ENCODE peak calls at places on chromosomes 13 and 19, in seven cellular contexts. H is K562, N is dorsolateral prefrontal cortex, J is aorta, C is body of pancreas, E is breast epithelium, P is psoas muscle. O is an unnamed sample.

GRCh38 chr19:32818536-32818935 is 51.0 kb downstream of the SLC7A9 start:
- DNase-seq in H (no peak), N (no peak), J (peak), C (no peak), E (no peak), P (no peak), O (no peak)

GRCh38 chr13:30016398-30016797 is 166.0 kb upstream of the UBL3 start:
- DNase-seq in H (no peak), N (no peak), J (no peak), C (no peak), E (no peak), P (peak), O (no peak)

GRCh38 chr13:79297128-79297527 is 108.9 kb downstream of the RBM26 start:
- DNase-seq in H (no peak), N (no peak), J (no peak), C (no peak), E (no peak), P (no peak), O (no peak)

GRCh38 chr13:95300625-95301134 is 571 bp downstream of the ABCC4 start:
- DNase-seq in H (peak), N (no peak), J (peak), C (peak), E (no peak), P (peak), O (peak)

GRCh38 chr13:89061821-89062220 is 1390.7 kb downstream of the SLITRK5 start:
- DNase-seq in H (no peak), N (no peak), J (no peak), C (peak), E (no peak), P (no peak), O (no peak)

GRCh38 chr19:56603829-56604228 is 8.7 kb downstream of the ZNF71 start:
- DNase-seq in H (no peak), N (no peak), J (no peak), C (no peak), E (peak), P (no peak), O (no peak)

GRCh38 chr19:16945364-16945714 is 56.5 kb downstream of the F2RL3 start:
- DNase-seq in H (no peak), N (no peak), J (no peak), C (no peak), E (no peak), P (no peak), O (no peak)

GRCh38 chr13:23134542-23134941 is 46.2 kb upstream of the SGCG start:
- DNase-seq in H (no peak), N (no peak), J (no peak), C (no peak), E (no peak), P (no peak), O (no peak)

GRCh38 chr13:29886446-29886845 is 36.0 kb upstream of the UBL3 start:
- DNase-seq in H (no peak), N (no peak), J (no peak), C (no peak), E (no peak), P (no peak), O (no peak)

GRCh38 chr13:113967729-113968462 is 6.0 kb downstream of the C13orf46 start:
- DNase-seq in H (no peak), N (no peak), J (peak), C (peak), E (no peak), P (peak), O (no peak)

GRCh38 chr19:51441410-51442390 is 16.6 kb downstream of the SIGLEC8 start:
- DNase-seq in H (peak), N (no peak), J (no peak), C (no peak), E (no peak), P (no peak), O (no peak)

GRCh38 chr13:85650613-85651012 is 148.6 kb downstream of the SLITRK6 start:
- DNase-seq in H (no peak), N (no peak), J (no peak), C (no peak), E (no peak), P (no peak), O (no peak)

GRCh38 chr19:5917431-5918107 is 3.5 kb downstream of the CAPS start:
- DNase-seq in H (no peak), N (no peak), J (no peak), C (no peak), E (no peak), P (no peak), O (no peak)

GRCh38 chr13:109180905-109181425 is 551.6 kb downstream of the MYO16 start:
- DNase-seq in H (no peak), N (no peak), J (no peak), C (no peak), E (no peak), P (no peak), O (no peak)

GRCh38 chr19:18441804-18442788 is 4.2 kb upstream of the ISYNA1 start:
- DNase-seq in H (peak), N (no peak), J (no peak), C (no peak), E (no peak), P (no peak), O (no peak)

GRCh38 chr19:45729774-45730388 is 815 bp downstream of the FBXO46 start:
- DNase-seq in H (no peak), N (no peak), J (no peak), C (no peak), E (no peak), P (no peak), O (no peak)

DNA sequence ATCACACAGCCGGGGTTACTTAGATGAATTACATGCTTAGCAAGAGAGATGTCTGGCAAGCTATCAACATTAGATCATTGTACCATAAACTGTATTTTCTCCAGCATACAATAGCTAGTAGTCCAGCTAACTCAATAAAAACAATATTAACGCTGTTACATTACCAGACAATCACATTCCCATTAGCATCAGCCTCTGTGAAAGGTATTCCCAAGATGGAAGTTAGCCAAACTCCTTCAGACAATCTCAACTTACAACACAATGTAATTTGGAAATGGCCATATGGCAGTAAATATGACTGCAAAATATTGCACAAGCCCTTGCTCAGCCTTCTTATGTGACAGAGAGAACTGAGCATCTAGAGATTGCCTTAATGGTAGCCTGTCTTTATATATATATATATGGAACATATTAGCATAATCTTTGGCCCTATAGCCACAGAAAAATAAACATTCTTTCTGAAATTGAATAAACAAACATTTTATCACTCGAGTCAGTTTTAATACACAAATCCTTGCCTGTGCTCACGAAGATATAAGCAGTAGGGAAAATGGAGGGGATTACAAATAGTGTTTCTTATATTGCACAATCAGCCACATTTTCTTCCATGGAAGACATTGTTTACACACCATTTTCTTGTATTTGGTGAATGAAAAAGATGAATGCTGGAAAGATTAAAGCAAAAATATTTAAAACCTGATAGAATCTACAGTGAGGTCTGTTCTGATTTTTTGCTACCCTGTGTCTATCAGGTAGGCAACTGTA is 1060.5 kb downstream of the DIAPH3 start:
- DNase-seq in H (no peak), N (no peak), J (no peak), C (no peak), E (no peak), P (no peak), O (no peak)
- H3K27ac ChIP-seq in H (no peak), N (no peak), J (no peak), C (no peak), E (no peak), P (no peak), O (no peak)

GRCh38 chr13:20422362-20422761 is 103.3 kb downstream of the CRYL1 start:
- DNase-seq in H (no peak), N (no peak), J (no peak), C (no peak), E (no peak), P (no peak), O (no peak)

GRCh38 chr13:20416223-20416622 is 109.4 kb downstream of the CRYL1 start:
- DNase-seq in H (no peak), N (no peak), J (no peak), C (no peak), E (no peak), P (no peak), O (no peak)

GRCh38 chr13:20415694-20416107 is 110.0 kb downstream of the CRYL1 start:
- DNase-seq in H (no peak), N (no peak), J (no peak), C (no peak), E (no peak), P (no peak), O (no peak)

GRCh38 chr13:20415288-20415644 is 110.4 kb downstream of the CRYL1 start:
- DNase-seq in H (no peak), N (no peak), J (no peak), C (no peak), E (no peak), P (no peak), O (no peak)

DNA sequence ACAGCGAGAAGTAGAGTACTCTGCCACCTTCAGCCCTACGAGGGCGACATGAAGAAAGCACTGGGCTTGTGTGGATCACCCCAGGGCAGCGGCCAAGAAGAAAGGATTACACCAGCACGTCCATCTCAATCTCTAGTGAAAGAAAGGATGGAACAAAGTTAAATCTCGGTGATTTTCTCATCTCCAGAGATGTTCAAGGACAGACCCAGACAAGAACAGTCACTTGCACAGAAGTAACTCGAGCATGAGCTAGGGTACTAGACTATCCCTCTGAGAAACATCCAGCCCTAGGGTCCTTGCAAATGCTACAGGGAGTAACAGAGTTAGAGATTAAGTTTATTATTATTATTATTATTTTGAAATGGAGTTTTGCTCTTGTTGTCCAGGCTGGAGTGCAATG is 106.7 kb downstream of the CRYL1 start:
- DNase-seq in H (no peak), N (no peak), J (no peak), C (no peak), E (no peak), P (no peak), O (no peak)
- H3K27ac ChIP-seq in H (no peak), N (no peak), J (no peak), C (no peak), E (no peak), P (no peak), O (no peak)

DNA sequence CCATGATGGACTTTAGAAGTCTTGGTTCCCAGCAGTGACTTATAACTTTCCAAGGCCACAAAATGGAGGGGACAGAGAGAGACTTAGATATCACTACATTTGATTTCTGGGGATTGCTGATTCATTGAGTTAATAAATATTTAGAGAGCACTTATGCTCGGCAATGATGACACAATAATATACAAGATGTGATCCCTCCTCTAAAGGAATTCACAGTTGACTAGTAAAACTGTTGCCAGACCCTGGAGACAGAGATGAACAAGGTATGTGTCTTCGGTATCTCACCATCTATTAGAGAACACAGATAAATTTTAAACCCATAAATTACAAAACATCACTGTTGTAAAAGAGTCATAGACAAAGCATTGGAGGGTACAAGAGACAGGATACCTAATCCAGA is 437.5 kb downstream of the FOXO1 start:
- DNase-seq in H (no peak), N (no peak), J (no peak), C (no peak), E (no peak), P (no peak), O (no peak)
- H3K27ac ChIP-seq in H (no peak), N (no peak), J (no peak), C (no peak), E (no peak), P (no peak), O (no peak)

GRCh38 chr19:7351861-7352260 is 3.1 kb downstream of the ARHGEF18 start:
- DNase-seq in H (no peak), N (no peak), J (no peak), C (no peak), E (no peak), P (no peak), O (no peak)
- H3K27ac ChIP-seq in H (no peak), N (no peak), J (no peak), C (no peak), E (no peak), P (no peak), O (no peak)

GRCh38 chr13:26983533-26984315 is 187.9 kb downstream of the USP12 start:
- DNase-seq in H (no peak), N (no peak), J (no peak), C (no peak), E (no peak), P (no peak), O (no peak)
- H3K27ac ChIP-seq in H (peak), N (no peak), J (peak), C (peak), E (peak), P (no peak), O (no peak)

O was measured in substantia nigra.